ENCODE peak calls at places on chromosomes 2 and 18, in ten cellular contexts. One of them, this sample, is unnamed.

GRCh38 chr2:237483018-237483731 is 3.9 kb upstream of the MLPH start:
- DNase-seq in heart left ventricle: no peak
- DNase-seq in endodermal cell: peak; percentile 68
- DNase-seq in esophagus muscularis mucosa: no peak
- DNase-seq in spleen: peak; percentile 21
- DNase-seq in brain microvascular endothelial cell: peak; percentile 77
- DNase-seq in lower leg skin: no peak
- DNase-seq in cardiac fibroblast: peak; percentile 67
- DNase-seq in suprapubic skin: peak; percentile 80
- DNase-seq in WERI-Rb-1: no peak
- DNase-seq in this sample: peak; percentile 84

GRCh38 chr2:206328979-206329378 is 54.5 kb downstream of the ZDBF2 start:
- DNase-seq in heart left ventricle: no peak
- DNase-seq in endodermal cell: no peak
- DNase-seq in esophagus muscularis mucosa: no peak
- DNase-seq in spleen: no peak
- DNase-seq in brain microvascular endothelial cell: no peak
- DNase-seq in lower leg skin: no peak
- DNase-seq in cardiac fibroblast: no peak
- DNase-seq in suprapubic skin: no peak
- DNase-seq in WERI-Rb-1: no peak
- DNase-seq in this sample: no peak

GRCh38 chr18:13501896-13502295 is 224.5 kb downstream of the FAM210A start:
- DNase-seq in heart left ventricle: no peak
- DNase-seq in endodermal cell: no peak
- DNase-seq in esophagus muscularis mucosa: no peak
- DNase-seq in spleen: no peak
- DNase-seq in brain microvascular endothelial cell: no peak
- DNase-seq in lower leg skin: no peak
- DNase-seq in cardiac fibroblast: no peak
- DNase-seq in suprapubic skin: no peak
- DNase-seq in WERI-Rb-1: no peak
- DNase-seq in this sample: peak; percentile 33

GRCh38 chr2:9707008-9707407 is 76.2 kb upstream of the YWHAQ start:
- DNase-seq in heart left ventricle: no peak
- DNase-seq in endodermal cell: peak; percentile 36
- DNase-seq in esophagus muscularis mucosa: no peak
- DNase-seq in spleen: no peak
- DNase-seq in brain microvascular endothelial cell: no peak
- DNase-seq in lower leg skin: no peak
- DNase-seq in cardiac fibroblast: no peak
- DNase-seq in suprapubic skin: no peak
- DNase-seq in WERI-Rb-1: no peak
- DNase-seq in this sample: no peak

GRCh38 chr2:85737481-85737880 is 16.3 kb upstream of the ATOH8 start:
- DNase-seq in heart left ventricle: peak; percentile 72
- DNase-seq in endodermal cell: no peak
- DNase-seq in esophagus muscularis mucosa: peak; percentile 97
- DNase-seq in spleen: no peak
- DNase-seq in brain microvascular endothelial cell: peak; percentile 79
- DNase-seq in lower leg skin: peak; percentile 96
- DNase-seq in cardiac fibroblast: peak; percentile 94
- DNase-seq in suprapubic skin: peak; percentile 94
- DNase-seq in WERI-Rb-1: no peak
- DNase-seq in this sample: peak; percentile 73

GRCh38 chr2:28721601-28722191 is 29.9 kb upstream of the PPP1CB start:
- DNase-seq in heart left ventricle: no peak
- DNase-seq in endodermal cell: no peak
- DNase-seq in esophagus muscularis mucosa: no peak
- DNase-seq in spleen: no peak
- DNase-seq in brain microvascular endothelial cell: no peak
- DNase-seq in lower leg skin: no peak
- DNase-seq in cardiac fibroblast: no peak
- DNase-seq in suprapubic skin: no peak
- DNase-seq in WERI-Rb-1: no peak
- DNase-seq in this sample: no peak

GRCh38 chr2:129499747-129500146 is 479.7 kb upstream of the RAB6C start:
- DNase-seq in heart left ventricle: no peak
- DNase-seq in endodermal cell: no peak
- DNase-seq in esophagus muscularis mucosa: no peak
- DNase-seq in spleen: no peak
- DNase-seq in brain microvascular endothelial cell: peak; percentile 2
- DNase-seq in lower leg skin: no peak
- DNase-seq in cardiac fibroblast: peak; percentile 5
- DNase-seq in suprapubic skin: no peak
- DNase-seq in WERI-Rb-1: no peak
- DNase-seq in this sample: peak; percentile 48

GRCh38 chr2:439077-439476 is 151.2 kb upstream of the ALKAL2 start:
- DNase-seq in heart left ventricle: no peak
- DNase-seq in endodermal cell: no peak
- DNase-seq in esophagus muscularis mucosa: no peak
- DNase-seq in spleen: no peak
- DNase-seq in brain microvascular endothelial cell: no peak
- DNase-seq in lower leg skin: no peak
- DNase-seq in cardiac fibroblast: no peak
- DNase-seq in suprapubic skin: no peak
- DNase-seq in WERI-Rb-1: peak; percentile 85
- DNase-seq in this sample: no peak

GRCh38 chr2:95019572-95019971 is 5.9 kb upstream of the MAL start:
- DNase-seq in heart left ventricle: no peak
- DNase-seq in endodermal cell: no peak
- DNase-seq in esophagus muscularis mucosa: no peak
- DNase-seq in spleen: no peak
- DNase-seq in brain microvascular endothelial cell: no peak
- DNase-seq in lower leg skin: no peak
- DNase-seq in cardiac fibroblast: no peak
- DNase-seq in suprapubic skin: no peak
- DNase-seq in WERI-Rb-1: no peak
- DNase-seq in this sample: no peak

GRCh38 chr2:179745615-179746263 is 115.7 kb downstream of the ZNF385B start:
- DNase-seq in heart left ventricle: no peak
- DNase-seq in endodermal cell: no peak
- DNase-seq in esophagus muscularis mucosa: no peak
- DNase-seq in spleen: no peak
- DNase-seq in brain microvascular endothelial cell: no peak
- DNase-seq in lower leg skin: no peak
- DNase-seq in cardiac fibroblast: peak; percentile 8
- DNase-seq in suprapubic skin: no peak
- DNase-seq in WERI-Rb-1: no peak
- DNase-seq in this sample: no peak

GRCh38 chr2:48529189-48529588 is 765 bp upstream of the STON1 start:
- DNase-seq in heart left ventricle: no peak
- DNase-seq in endodermal cell: peak; percentile 76
- DNase-seq in esophagus muscularis mucosa: no peak
- DNase-seq in spleen: no peak
- DNase-seq in brain microvascular endothelial cell: no peak
- DNase-seq in lower leg skin: peak; percentile 81
- DNase-seq in cardiac fibroblast: no peak
- DNase-seq in suprapubic skin: no peak
- DNase-seq in WERI-Rb-1: peak; percentile 82
- DNase-seq in this sample: no peak

GRCh38 chr2:237441605-237442004 is 27.6 kb upstream of the COL6A3 start:
- DNase-seq in heart left ventricle: no peak
- DNase-seq in endodermal cell: no peak
- DNase-seq in esophagus muscularis mucosa: no peak
- DNase-seq in spleen: no peak
- DNase-seq in brain microvascular endothelial cell: peak; percentile 62
- DNase-seq in lower leg skin: no peak
- DNase-seq in cardiac fibroblast: peak; percentile 85
- DNase-seq in suprapubic skin: peak; percentile 66
- DNase-seq in WERI-Rb-1: no peak
- DNase-seq in this sample: peak; percentile 45

GRCh38 chr2:20578895-20579825 is 71.7 kb downstream of the HS1BP3 start:
- DNase-seq in heart left ventricle: peak; percentile 95
- DNase-seq in endodermal cell: peak; percentile 86
- DNase-seq in esophagus muscularis mucosa: peak; percentile 96
- DNase-seq in spleen: peak; percentile 86
- DNase-seq in brain microvascular endothelial cell: peak; percentile 99
- DNase-seq in lower leg skin: peak; percentile 95
- DNase-seq in cardiac fibroblast: peak; percentile 99
- DNase-seq in suprapubic skin: peak; percentile 88
- DNase-seq in WERI-Rb-1: no peak
- DNase-seq in this sample: peak; percentile 96

GRCh38 chr2:19351914-19352697 is 6.3 kb downstream of the OSR1 start:
- DNase-seq in heart left ventricle: peak; percentile 38
- DNase-seq in endodermal cell: peak; percentile 65
- DNase-seq in esophagus muscularis mucosa: peak; percentile 84
- DNase-seq in spleen: no peak
- DNase-seq in brain microvascular endothelial cell: no peak
- DNase-seq in lower leg skin: no peak
- DNase-seq in cardiac fibroblast: no peak
- DNase-seq in suprapubic skin: no peak
- DNase-seq in WERI-Rb-1: no peak
- DNase-seq in this sample: no peak

GRCh38 chr2:144131042-144131441 is 388.9 kb downstream of the ZEB2 start:
- DNase-seq in heart left ventricle: no peak
- DNase-seq in endodermal cell: no peak
- DNase-seq in esophagus muscularis mucosa: no peak
- DNase-seq in spleen: no peak
- DNase-seq in brain microvascular endothelial cell: peak; percentile 28
- DNase-seq in lower leg skin: no peak
- DNase-seq in cardiac fibroblast: peak; percentile 65
- DNase-seq in suprapubic skin: no peak
- DNase-seq in WERI-Rb-1: no peak
- DNase-seq in this sample: peak; percentile 71

GRCh38 chr2:226115102-226115831 is 684.4 kb downstream of the IRS1 start:
- DNase-seq in heart left ventricle: no peak
- DNase-seq in endodermal cell: no peak
- DNase-seq in esophagus muscularis mucosa: no peak
- DNase-seq in spleen: no peak
- DNase-seq in brain microvascular endothelial cell: peak; percentile 96
- DNase-seq in lower leg skin: no peak
- DNase-seq in cardiac fibroblast: peak; percentile 96
- DNase-seq in suprapubic skin: no peak
- DNase-seq in WERI-Rb-1: no peak
- DNase-seq in this sample: peak; percentile 99

DNA sequence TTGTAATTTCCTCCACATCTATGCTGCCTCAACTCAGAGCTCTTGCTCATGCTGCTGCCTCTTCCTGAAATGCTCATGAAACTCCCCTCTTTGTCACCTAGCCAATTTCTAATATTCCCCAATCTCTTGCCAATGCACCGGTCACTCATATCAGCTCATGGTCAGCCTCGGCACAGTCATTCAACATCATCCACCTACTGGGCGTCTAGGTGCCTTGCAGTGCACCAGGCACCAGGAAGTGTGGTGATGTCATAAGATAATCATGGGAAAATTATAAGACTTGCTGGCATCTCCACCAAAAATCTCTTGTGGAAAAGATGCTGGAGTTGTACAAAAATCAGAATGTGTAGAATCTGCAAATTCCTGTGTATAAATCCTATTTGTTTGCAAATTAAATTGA is 52.6 kb upstream of the RAB27B start:
- DNase-seq in heart left ventricle: no peak
- DNase-seq in endodermal cell: no peak
- DNase-seq in esophagus muscularis mucosa: no peak
- DNase-seq in spleen: no peak
- DNase-seq in brain microvascular endothelial cell: peak; percentile 92
- DNase-seq in lower leg skin: no peak
- DNase-seq in cardiac fibroblast: peak; percentile 94
- DNase-seq in suprapubic skin: no peak
- DNase-seq in WERI-Rb-1: no peak
- DNase-seq in this sample: peak; percentile 93
- TF ChIP-seq CTCF in heart left ventricle: no peak
- TF ChIP-seq CTCF in endodermal cell: peak; percentile 58
- TF ChIP-seq CTCF in esophagus muscularis mucosa: no peak
- TF ChIP-seq CTCF in spleen: no peak
- TF ChIP-seq CTCF in brain microvascular endothelial cell: peak; percentile 79
- TF ChIP-seq CTCF in lower leg skin: no peak
- TF ChIP-seq CTCF in cardiac fibroblast: peak; percentile 67
- TF ChIP-seq CTCF in suprapubic skin: no peak
- TF ChIP-seq CTCF in WERI-Rb-1: no peak
- TF ChIP-seq CTCF in this sample: peak; percentile 52

GRCh38 chr18:58046087-58046793 is 2.2 kb downstream of the NEDD4L start:
- DNase-seq in heart left ventricle: no peak
- DNase-seq in endodermal cell: peak; percentile 71
- DNase-seq in esophagus muscularis mucosa: no peak
- DNase-seq in spleen: no peak
- DNase-seq in brain microvascular endothelial cell: no peak
- DNase-seq in lower leg skin: no peak
- DNase-seq in cardiac fibroblast: no peak
- DNase-seq in suprapubic skin: no peak
- DNase-seq in WERI-Rb-1: no peak
- DNase-seq in this sample: peak; percentile 60
- H3K4me3 ChIP-seq in heart left ventricle: no peak overlapping the region
- H3K4me3 ChIP-seq in endodermal cell: peak overlapping the region; percentile 90
- H3K4me3 ChIP-seq in esophagus muscularis mucosa: peak overlapping the region; percentile 97
- H3K4me3 ChIP-seq in spleen: no peak overlapping the region
- H3K4me3 ChIP-seq in brain microvascular endothelial cell: peak overlapping the region; percentile 72
- H3K4me3 ChIP-seq in lower leg skin: no peak overlapping the region
- H3K4me3 ChIP-seq in cardiac fibroblast: peak overlapping the region; percentile 84
- H3K4me3 ChIP-seq in suprapubic skin: peak overlapping the region; percentile 82
- H3K4me3 ChIP-seq in WERI-Rb-1: peak overlapping the region; percentile 85
- H3K4me3 ChIP-seq in this sample: peak overlapping the region; percentile 81

GRCh38 chr18:34942975-34943374 is 98.2 kb upstream of the MAPRE2 start:
- DNase-seq in heart left ventricle: no peak
- DNase-seq in endodermal cell: peak; percentile 58
- DNase-seq in esophagus muscularis mucosa: no peak
- DNase-seq in spleen: no peak
- DNase-seq in brain microvascular endothelial cell: no peak
- DNase-seq in lower leg skin: no peak
- DNase-seq in cardiac fibroblast: no peak
- DNase-seq in suprapubic skin: no peak
- DNase-seq in WERI-Rb-1: no peak
- DNase-seq in this sample: no peak
- TF ChIP-seq CTCF in heart left ventricle: no peak
- TF ChIP-seq CTCF in endodermal cell: peak; percentile 38
- TF ChIP-seq CTCF in esophagus muscularis mucosa: no peak
- TF ChIP-seq CTCF in spleen: no peak
- TF ChIP-seq CTCF in brain microvascular endothelial cell: no peak
- TF ChIP-seq CTCF in lower leg skin: no peak
- TF ChIP-seq CTCF in cardiac fibroblast: no peak
- TF ChIP-seq CTCF in suprapubic skin: no peak
- TF ChIP-seq CTCF in WERI-Rb-1: peak; percentile 5
- TF ChIP-seq CTCF in this sample: no peak

DNA sequence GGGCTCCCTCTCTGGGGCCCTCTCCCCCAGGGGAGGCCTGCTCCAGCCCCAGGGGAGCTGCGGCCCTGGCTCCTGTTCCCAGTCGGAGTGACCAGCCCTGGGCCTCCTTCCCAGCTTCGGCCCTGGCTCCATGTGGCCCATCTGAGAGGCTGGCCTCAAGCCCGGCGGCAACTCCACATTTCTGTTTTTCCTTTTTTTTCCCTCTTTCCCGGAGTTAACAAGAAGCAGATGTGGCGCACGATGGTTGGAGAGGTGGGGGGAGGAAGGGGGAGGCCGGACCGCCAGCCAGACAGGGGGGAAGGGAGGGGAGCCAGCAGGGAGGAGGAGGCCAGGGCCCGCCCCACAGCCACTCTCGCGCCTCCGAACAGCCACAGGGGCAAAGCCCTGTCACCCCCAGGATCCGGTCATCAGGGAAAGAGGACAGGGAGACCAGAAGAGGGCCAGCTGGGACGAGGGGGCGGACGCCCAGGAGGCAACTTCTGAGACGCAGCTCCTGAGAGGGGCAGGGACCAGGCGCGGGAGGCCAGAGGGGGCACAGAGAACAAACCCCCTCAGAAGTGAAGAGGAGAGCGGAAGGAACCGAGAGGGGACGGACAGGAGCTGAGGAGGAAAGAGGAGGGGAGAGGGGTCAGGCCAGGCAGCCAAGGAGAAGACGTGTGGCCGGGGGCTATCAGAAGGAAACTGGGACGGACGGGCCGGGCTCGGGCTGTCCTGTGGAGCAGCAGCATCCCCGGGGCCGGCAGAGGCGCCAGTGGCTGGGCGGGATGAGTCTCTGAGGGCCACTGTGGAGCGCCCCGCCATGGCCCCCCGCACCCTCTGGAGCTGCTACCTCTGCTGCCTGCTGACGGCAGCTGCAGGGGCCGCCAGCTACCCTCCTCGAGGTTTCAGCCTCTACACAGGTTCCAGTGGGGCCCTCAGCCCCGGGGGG is at the start of gene EMILIN1:
- DNase-seq in heart left ventricle: peak; percentile 87
- DNase-seq in endodermal cell: peak; percentile 67
- DNase-seq in esophagus muscularis mucosa: peak; percentile 97
- DNase-seq in spleen: peak; percentile 82
- DNase-seq in brain microvascular endothelial cell: peak; percentile 69
- DNase-seq in lower leg skin: peak; percentile 97
- DNase-seq in cardiac fibroblast: peak; percentile 92
- DNase-seq in suprapubic skin: peak; percentile 92
- DNase-seq in WERI-Rb-1: no peak
- DNase-seq in this sample: no peak
- H3K4me3 ChIP-seq in heart left ventricle: peak within 1 kb of the TSS; percentile 43
- H3K4me3 ChIP-seq in endodermal cell: no peak within 1 kb of the TSS
- H3K4me3 ChIP-seq in esophagus muscularis mucosa: peak within 1 kb of the TSS; percentile 66
- H3K4me3 ChIP-seq in spleen: peak within 1 kb of the TSS; percentile 42
- H3K4me3 ChIP-seq in brain microvascular endothelial cell: peak within 1 kb of the TSS; percentile 73
- H3K4me3 ChIP-seq in lower leg skin: peak within 1 kb of the TSS; percentile 10
- H3K4me3 ChIP-seq in cardiac fibroblast: peak within 1 kb of the TSS; percentile 93
- H3K4me3 ChIP-seq in suprapubic skin: peak within 1 kb of the TSS; percentile 49
- H3K4me3 ChIP-seq in WERI-Rb-1: no peak within 1 kb of the TSS
- H3K4me3 ChIP-seq in this sample: no peak within 1 kb of the TSS